ENCODE peak calls at places on chromosomes 1 and 21, in five cellular contexts. B is effector memory CD4-positive, alpha-beta T cell; S is activated naive CD4-positive, alpha-beta T cell; Y is stimulated activated CD4-positive, alpha-beta T cell treated with anti-CD3 and anti-CD28 coated beads, TNF-alpha, amount 100 ng/mL, for 4 hours; W is activated CD8-positive, alpha-beta T cell treated with anti-CD3 and anti-CD28 coated beads for 36 hours. C is an unnamed sample.

GRCh38 chr1:155242805-155243358 is 12.4 kb downstream of the ENTREP3 start:
- DNase-seq in Y (no peak), W (no peak), B (no peak), S (no peak), C (no peak)

GRCh38 chr1:8463144-8463927 is 145.4 kb downstream of the SLC45A1 start:
- DNase-seq in Y (no peak), W (no peak), B (no peak), S (no peak), C (no peak)

GRCh38 chr1:18681423-18681835 is 50.8 kb downstream of the PAX7 start:
- DNase-seq in Y (no peak), S (no peak), B (no peak), W (peak; percentile 11), C (peak; percentile 59)

GRCh38 chr1:114462341-114462740 is 48.7 kb downstream of the TRIM33 start:
- DNase-seq in B (no peak), W (no peak), Y (no peak), S (no peak), C (no peak)

GRCh38 chr1:22365331-22366295 is 86.0 kb upstream of the ZBTB40 start:
- DNase-seq in W (no peak), S (no peak), B (no peak), Y (no peak), C (no peak)

GRCh38 chr1:64925594-64925993 is 40.8 kb downstream of the JAK1 start:
- DNase-seq in Y (no peak), S (no peak), B (no peak), W (no peak), C (no peak)

GRCh38 chr1:4711191-4711915 is 56.9 kb downstream of the AJAP1 start:
- DNase-seq in B (no peak), Y (no peak), S (no peak), W (peak; percentile 8), C (no peak)

GRCh38 chr1:236864996-236865877 is 70.1 kb downstream of the MTR start:
- DNase-seq in S (no peak), Y (no peak), B (no peak), W (no peak), C (no peak)

GRCh38 chr1:215631040-215631439 is 63.9 kb downstream of the KCTD3 start:
- DNase-seq in S (no peak), W (no peak), Y (no peak), B (no peak), C (no peak)

GRCh38 chr21:15729346-15729673 is 472 bp upstream of the USP25 start:
- DNase-seq in W (no peak), Y (no peak), B (no peak), S (no peak), C (no peak)

GRCh38 chr1:213035573-213035972 is 15.5 kb upstream of the RPS6KC1 start:
- DNase-seq in B (no peak), Y (no peak), S (no peak), W (no peak), C (no peak)

GRCh38 chr1:46246548-46247432 is 773 bp upstream of the RAD54L start:
- DNase-seq in S (peak; percentile 26), W (peak; percentile 89), Y (peak; percentile 34), B (peak; percentile 32), C (peak; percentile 24)

GRCh38 chr1:37288900-37289299 is 185.5 kb upstream of the ZC3H12A start:
- DNase-seq in B (no peak), S (no peak), Y (no peak), W (peak; percentile 65), C (no peak)

GRCh38 chr21:42769820-42770716 is 109.3 kb downstream of the WDR4 start:
- DNase-seq in W (no peak), B (no peak), S (no peak), Y (no peak), C (no peak)

GRCh38 chr1:232684331-232685105 is 54.6 kb upstream of the SIPA1L2 start:
- DNase-seq in Y (no peak), W (no peak), B (no peak), S (no peak), C (peak; percentile 42)

GRCh38 chr1:26044414-26044813 is 1.5 kb downstream of the SLC30A2 start:
- DNase-seq in W (no peak), S (no peak), B (no peak), Y (no peak), C (no peak)

GRCh38 chr1:21955474-21956281 is 18.6 kb upstream of the HSPG2 start:
- DNase-seq in W (peak; percentile 45), B (no peak), S (no peak), Y (no peak), C (no peak)

GRCh38 chr1:243849089-243850012 is 692 bp downstream of the AKT3 start:
- DNase-seq in Y (peak; percentile 76), B (peak; percentile 64), S (peak; percentile 63), W (peak; percentile 69), C (peak; percentile 39)

GRCh38 chr1:246170574-246171261 is 336.4 kb downstream of the SMYD3 start:
- DNase-seq in S (no peak), W (no peak), B (no peak), Y (no peak), C (no peak)

GRCh38 chr1:10614377-10615225 is 139.9 kb downstream of the PEX14 start:
- DNase-seq in Y (no peak), B (no peak), S (no peak), W (no peak), C (no peak)

GRCh38 chr1:174812026-174812425 is 187.7 kb upstream of the CACYBP start:
- DNase-seq in S (no peak), Y (no peak), B (no peak), W (no peak), C (no peak)

GRCh38 chr1:149881876-149882275 is 17.5 kb upstream of the BOLA1 start:
- DNase-seq in S (no peak), Y (no peak), W (no peak), B (no peak), C (no peak)

GRCh38 chr1:54335396-54336056 is 70.7 kb downstream of the SSBP3 start:
- DNase-seq in S (no peak), Y (no peak), W (no peak), B (no peak), C (peak; percentile 93)

GRCh38 chr1:43732132-43732531 is 24.8 kb downstream of the ST3GAL3 start:
- DNase-seq in B (no peak), Y (no peak), W (no peak), S (no peak), C (no peak)

GRCh38 chr1:228313536-228314277 is 92.9 kb downstream of the TRIM11 start:
- DNase-seq in Y (no peak), S (no peak), W (no peak), B (no peak), C (no peak)

C was measured in RCC 7860.